ENCODE peak calls at places on chromosomes 16 and 17, in nine cellular contexts. H is GM23248; E is stimulated activated CD4-positive, alpha-beta T cell treated with anti-CD3 and anti-CD28 coated beads, Interleukin-4, amount 100 ng/mL, for 1 hour; O is stimulated activated effector memory CD8-positive, alpha-beta T cell treated with anti-CD3 and anti-CD28 coated beads, Interleukin-12 subunit alpha, Interleukin-12 subunit beta, amount 100 ng/mL, for 72 hours; S is CD4-positive, CD25-positive, alpha-beta regulatory T cell; R is cerebellar cortex; P is erythroblast; F is memory B cell; L is astrocyte of the spinal cord. C is an unnamed sample.
A peak's percentile ranks its signal among the peaks of the same experiment; 100 is the strongest.

GRCh38 chr16:20866161-20866772 is 33.9 kb downstream of the DCUN1D3 start:
- DNase-seq in P (peak; percentile 59), O (no peak), E (no peak), F (no peak), R (peak; percentile 39), H (peak; percentile 91), S (no peak), L (peak; percentile 80), C (no peak)

GRCh38 chr17:51120357-51120738 is 320 bp downstream of the SPAG9 start:
- DNase-seq in H (no peak), E (peak; percentile 50), O (no peak), F (no peak), P (no peak), S (peak; percentile 70), R (peak; percentile 50), L (peak; percentile 38), C (peak; percentile 24)

GRCh38 chr16:72986011-72986410 is 61.9 kb downstream of the ZFHX3 start:
- DNase-seq in O (no peak), F (no peak), R (no peak), E (no peak), S (no peak), H (peak; percentile 33), L (peak; percentile 29), P (no peak), C (no peak)

GRCh38 chr17:27153005-27153404 is 140.9 kb upstream of the WSB1 start:
- DNase-seq in S (no peak), O (no peak), L (no peak), P (no peak), H (peak; percentile 3), R (no peak), F (no peak), E (no peak), C (no peak)

GRCh38 chr16:80056334-80056733 is 455.8 kb upstream of the MAF start:
- DNase-seq in S (no peak), L (no peak), P (no peak), F (no peak), E (no peak), R (no peak), H (peak; percentile 76), O (no peak), C (no peak)

GRCh38 chr17:68053237-68054030 is 17.9 kb downstream of the KPNA2 start:
- DNase-seq in E (no peak), R (no peak), P (no peak), L (peak; percentile 22), O (no peak), H (peak; percentile 78), F (no peak), S (no peak), C (no peak)

GRCh38 chr16:58155839-58156238 is 26.7 kb upstream of the CFAP20 start:
- DNase-seq in H (no peak), O (no peak), F (no peak), L (no peak), P (no peak), E (no peak), R (no peak), S (no peak), C (no peak)

GRCh38 chr17:12979255-12979654 is 38.6 kb downstream of the ELAC2 start:
- DNase-seq in O (no peak), H (no peak), L (no peak), F (no peak), E (no peak), S (no peak), R (no peak), P (no peak), C (no peak)

GRCh38 chr17:43530303-43531081 is 15.6 kb downstream of the ETV4 start:
- DNase-seq in H (peak; percentile 49), P (no peak), R (peak; percentile 35), S (no peak), L (peak; percentile 97), F (no peak), O (no peak), E (no peak), C (no peak)

GRCh38 chr17:16444258-16444886 is 29.0 kb downstream of the TRPV2 start:
- DNase-seq in S (no peak), P (no peak), R (peak; percentile 71), H (no peak), O (no peak), E (no peak), F (no peak), L (no peak), C (no peak)

GRCh38 chr17:48488548-48489106 is 42.2 kb downstream of the HOXB1 start:
- DNase-seq in F (no peak), E (no peak), L (no peak), H (no peak), S (peak; percentile 64), P (peak; percentile 96), R (no peak), O (no peak), C (no peak)

GRCh38 chr16:85306071-85306792 is 194.0 kb upstream of the CIBAR2 start:
- DNase-seq in H (peak; percentile 95), O (peak; percentile 46), P (peak; percentile 78), E (peak; percentile 81), F (peak; percentile 78), R (peak; percentile 70), S (peak; percentile 94), L (peak; percentile 56), C (peak; percentile 39)

GRCh38 chr17:61404702-61405046 is 5.0 kb downstream of the TBX2 start:
- DNase-seq in S (no peak), F (no peak), L (no peak), R (no peak), P (no peak), O (no peak), E (no peak), H (no peak), C (no peak)

GRCh38 chr16:24980077-24980793 is 34.9 kb downstream of the ARHGAP17 start:
- DNase-seq in F (no peak), P (no peak), H (peak; percentile 29), R (peak; percentile 31), O (no peak), E (no peak), L (no peak), S (peak; percentile 9), C (no peak)

GRCh38 chr16:27867122-27868110 is 196.1 kb downstream of the GSG1L start:
- DNase-seq in L (peak; percentile 68), O (peak; percentile 45), F (no peak), E (peak; percentile 40), S (peak; percentile 65), H (peak; percentile 85), R (peak; percentile 53), P (peak; percentile 85), C (peak; percentile 74)

GRCh38 chr16:58551496-58551895 is 36.2 kb downstream of the SETD6 start:
- DNase-seq in E (no peak), R (no peak), L (no peak), P (peak; percentile 22), S (no peak), H (peak; percentile 22), F (no peak), O (no peak), C (no peak)

GRCh38 chr16:24734382-24734781 is 4.9 kb downstream of the TNRC6A start:
- DNase-seq in R (no peak), P (no peak), E (no peak), H (peak; percentile 54), S (no peak), O (no peak), F (no peak), L (no peak), C (no peak)

GRCh38 chr16:85334718-85335583 is 222.7 kb upstream of the CIBAR2 start:
- DNase-seq in H (no peak), P (peak; percentile 73), F (no peak), R (no peak), E (peak; percentile 23), L (no peak), S (peak; percentile 45), O (no peak), C (no peak)

GRCh38 chr16:11980167-11980844 is 3.8 kb downstream of the SNX29 start:
- DNase-seq in H (no peak), E (no peak), O (no peak), R (no peak), L (no peak), P (no peak), S (no peak), F (no peak), C (no peak)

C was measured in HL-60.